ENCODE peak calls at places on chromosomes 2 and 18, in eight cellular contexts. One of them, this sample, is unnamed.

GRCh38 chr18:76838182-76838581 is 15.8 kb downstream of the ZNF236 start:
- DNase-seq in IMR-90: peak; percentile 57
- DNase-seq in upper lobe of left lung: no peak
- DNase-seq in HCT116: no peak
- DNase-seq in stomach: no peak
- DNase-seq in body of pancreas: no peak
- DNase-seq in suprapubic skin: no peak
- DNase-seq in right lobe of liver: no peak
- DNase-seq in this sample: no peak

GRCh38 chr2:144944506-144945230 is 424.7 kb upstream of the ZEB2 start:
- DNase-seq in IMR-90: peak; percentile 56
- DNase-seq in upper lobe of left lung: no peak
- DNase-seq in HCT116: no peak
- DNase-seq in stomach: no peak
- DNase-seq in body of pancreas: no peak
- DNase-seq in suprapubic skin: no peak
- DNase-seq in right lobe of liver: no peak
- DNase-seq in this sample: no peak

GRCh38 chr18:28890796-28891195 is 713.9 kb upstream of the CDH2 start:
- DNase-seq in IMR-90: no peak
- DNase-seq in upper lobe of left lung: no peak
- DNase-seq in HCT116: no peak
- DNase-seq in stomach: no peak
- DNase-seq in body of pancreas: no peak
- DNase-seq in suprapubic skin: no peak
- DNase-seq in right lobe of liver: no peak
- DNase-seq in this sample: no peak

GRCh38 chr2:132517386-132517785 is 100.8 kb downstream of the GPR39 start:
- DNase-seq in IMR-90: no peak
- DNase-seq in upper lobe of left lung: no peak
- DNase-seq in HCT116: no peak
- DNase-seq in stomach: no peak
- DNase-seq in body of pancreas: no peak
- DNase-seq in suprapubic skin: no peak
- DNase-seq in right lobe of liver: no peak
- DNase-seq in this sample: no peak

GRCh38 chr18:26309283-26309682 is 83.0 kb downstream of the TAF4B start:
- DNase-seq in IMR-90: peak; percentile 60
- DNase-seq in upper lobe of left lung: no peak
- DNase-seq in HCT116: no peak
- DNase-seq in stomach: no peak
- DNase-seq in body of pancreas: no peak
- DNase-seq in suprapubic skin: no peak
- DNase-seq in right lobe of liver: no peak
- DNase-seq in this sample: no peak

GRCh38 chr2:165044505-165045303 is 89.4 kb upstream of the SLC38A11 start:
- DNase-seq in IMR-90: no peak
- DNase-seq in upper lobe of left lung: no peak
- DNase-seq in HCT116: no peak
- DNase-seq in stomach: no peak
- DNase-seq in body of pancreas: no peak
- DNase-seq in suprapubic skin: no peak
- DNase-seq in right lobe of liver: no peak
- DNase-seq in this sample: no peak

GRCh38 chr2:240767341-240767740 is 52.7 kb downstream of the KIF1A start:
- DNase-seq in IMR-90: no peak
- DNase-seq in upper lobe of left lung: peak; percentile 59
- DNase-seq in HCT116: no peak
- DNase-seq in stomach: no peak
- DNase-seq in body of pancreas: no peak
- DNase-seq in suprapubic skin: no peak
- DNase-seq in right lobe of liver: no peak
- DNase-seq in this sample: no peak

GRCh38 chr2:38685116-38685735 is 19.3 kb downstream of the GALM start:
- DNase-seq in IMR-90: peak; percentile 41
- DNase-seq in upper lobe of left lung: no peak
- DNase-seq in HCT116: no peak
- DNase-seq in stomach: no peak
- DNase-seq in body of pancreas: peak; percentile 40
- DNase-seq in suprapubic skin: peak; percentile 76
- DNase-seq in right lobe of liver: no peak
- DNase-seq in this sample: no peak

GRCh38 chr2:135124924-135125886 is 73.1 kb downstream of the RAB3GAP1 start:
- DNase-seq in IMR-90: peak; percentile 17
- DNase-seq in upper lobe of left lung: no peak
- DNase-seq in HCT116: peak; percentile 62
- DNase-seq in stomach: no peak
- DNase-seq in body of pancreas: no peak
- DNase-seq in suprapubic skin: no peak
- DNase-seq in right lobe of liver: no peak
- DNase-seq in this sample: no peak

GRCh38 chr2:134074619-134075018 is 179.3 kb upstream of the MGAT5 start:
- DNase-seq in IMR-90: peak; percentile 20
- DNase-seq in upper lobe of left lung: no peak
- DNase-seq in HCT116: no peak
- DNase-seq in stomach: no peak
- DNase-seq in body of pancreas: no peak
- DNase-seq in suprapubic skin: no peak
- DNase-seq in right lobe of liver: no peak
- DNase-seq in this sample: no peak

GRCh38 chr2:78351208-78351607 is 674.3 kb upstream of the REG3G start:
- DNase-seq in IMR-90: no peak
- DNase-seq in upper lobe of left lung: no peak
- DNase-seq in HCT116: no peak
- DNase-seq in stomach: no peak
- DNase-seq in body of pancreas: no peak
- DNase-seq in suprapubic skin: no peak
- DNase-seq in right lobe of liver: no peak
- DNase-seq in this sample: no peak

GRCh38 chr2:215698566-215698965 is 262.7 kb upstream of the FN1 start:
- DNase-seq in IMR-90: peak; percentile 96
- DNase-seq in upper lobe of left lung: no peak
- DNase-seq in HCT116: no peak
- DNase-seq in stomach: no peak
- DNase-seq in body of pancreas: no peak
- DNase-seq in suprapubic skin: no peak
- DNase-seq in right lobe of liver: no peak
- DNase-seq in this sample: no peak

GRCh38 chr2:66553370-66553769 is 118.4 kb downstream of the MEIS1 start:
- DNase-seq in IMR-90: no peak
- DNase-seq in upper lobe of left lung: no peak
- DNase-seq in HCT116: no peak
- DNase-seq in stomach: peak; percentile 60
- DNase-seq in body of pancreas: peak; percentile 78
- DNase-seq in suprapubic skin: no peak
- DNase-seq in right lobe of liver: peak; percentile 79
- DNase-seq in this sample: no peak

GRCh38 chr18:58996131-58996632 is 131.5 kb downstream of the ZNF532 start:
- DNase-seq in IMR-90: peak; percentile 91
- DNase-seq in upper lobe of left lung: no peak
- DNase-seq in HCT116: no peak
- DNase-seq in stomach: no peak
- DNase-seq in body of pancreas: no peak
- DNase-seq in suprapubic skin: no peak
- DNase-seq in right lobe of liver: no peak
- DNase-seq in this sample: no peak

GRCh38 chr2:62415019-62415431 is 91.0 kb downstream of the TMEM17 start:
- DNase-seq in IMR-90: no peak
- DNase-seq in upper lobe of left lung: no peak
- DNase-seq in HCT116: no peak
- DNase-seq in stomach: no peak
- DNase-seq in body of pancreas: no peak
- DNase-seq in suprapubic skin: no peak
- DNase-seq in right lobe of liver: no peak
- DNase-seq in this sample: no peak

GRCh38 chr2:42031783-42032620 is 15.8 kb upstream of the PKDCC start:
- DNase-seq in IMR-90: no peak
- DNase-seq in upper lobe of left lung: no peak
- DNase-seq in HCT116: no peak
- DNase-seq in stomach: no peak
- DNase-seq in body of pancreas: no peak
- DNase-seq in suprapubic skin: no peak
- DNase-seq in right lobe of liver: no peak
- DNase-seq in this sample: no peak

GRCh38 chr2:193695367-193695766 is 1500.6 kb upstream of the TMEFF2 start:
- DNase-seq in IMR-90: no peak
- DNase-seq in upper lobe of left lung: no peak
- DNase-seq in HCT116: peak; percentile 22
- DNase-seq in stomach: no peak
- DNase-seq in body of pancreas: no peak
- DNase-seq in suprapubic skin: no peak
- DNase-seq in right lobe of liver: no peak
- DNase-seq in this sample: no peak
- TF ChIP-seq CTCF in IMR-90: no peak
- TF ChIP-seq CTCF in upper lobe of left lung: no peak
- TF ChIP-seq CTCF in HCT116: peak; percentile 39
- TF ChIP-seq CTCF in stomach: no peak
- TF ChIP-seq CTCF in body of pancreas: no peak
- TF ChIP-seq CTCF in suprapubic skin: no peak
- TF ChIP-seq CTCF in right lobe of liver: no peak
- TF ChIP-seq CTCF in this sample: no peak

DNA sequence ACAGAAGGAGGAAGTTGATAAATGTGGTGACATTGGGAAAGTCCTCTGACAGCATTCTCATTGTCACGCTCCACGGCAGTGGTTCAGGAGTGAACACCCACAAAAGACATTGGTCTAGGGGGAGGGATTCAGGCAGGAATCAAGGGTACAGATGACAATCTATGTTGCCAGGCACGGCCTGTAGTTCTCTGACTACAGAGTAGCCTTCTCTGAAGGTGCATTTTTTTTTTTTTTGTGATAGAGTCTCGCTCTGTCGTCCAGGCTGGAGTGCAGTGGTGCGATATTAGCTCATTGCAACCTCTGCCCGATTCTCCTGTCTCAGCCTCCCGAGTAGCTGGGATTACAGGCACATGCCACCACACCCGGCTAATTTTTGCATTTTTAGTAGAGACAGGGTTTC is 7.4 kb upstream of the MOB1A start:
- DNase-seq in IMR-90: no peak
- DNase-seq in upper lobe of left lung: no peak
- DNase-seq in HCT116: no peak
- DNase-seq in stomach: no peak
- DNase-seq in body of pancreas: no peak
- DNase-seq in suprapubic skin: no peak
- DNase-seq in right lobe of liver: peak; percentile 31
- DNase-seq in this sample: no peak
- TF ChIP-seq POLR2A in IMR-90: no peak
- TF ChIP-seq POLR2A in upper lobe of left lung: no peak
- TF ChIP-seq POLR2A in HCT116: no peak
- TF ChIP-seq POLR2A in stomach: no peak
- TF ChIP-seq POLR2A in body of pancreas: peak; percentile 8
- TF ChIP-seq POLR2A in suprapubic skin: no peak
- TF ChIP-seq POLR2A in right lobe of liver: no peak
- TF ChIP-seq POLR2A in this sample: no peak

GRCh38 chr2:68372435-68372834 is 7.4 kb downstream of the PLEK start:
- DNase-seq in IMR-90: no peak
- DNase-seq in upper lobe of left lung: no peak
- DNase-seq in HCT116: no peak
- DNase-seq in stomach: no peak
- DNase-seq in body of pancreas: no peak
- DNase-seq in suprapubic skin: no peak
- DNase-seq in right lobe of liver: no peak
- DNase-seq in this sample: no peak

GRCh38 chr2:68375522-68376040 is 10.5 kb downstream of the PLEK start:
- DNase-seq in IMR-90: no peak
- DNase-seq in upper lobe of left lung: no peak
- DNase-seq in HCT116: no peak
- DNase-seq in stomach: no peak
- DNase-seq in body of pancreas: no peak
- DNase-seq in suprapubic skin: no peak
- DNase-seq in right lobe of liver: no peak
- DNase-seq in this sample: no peak

GRCh38 chr2:68371138-68371537 is 6.1 kb downstream of the PLEK start:
- DNase-seq in IMR-90: no peak
- DNase-seq in upper lobe of left lung: no peak
- DNase-seq in HCT116: no peak
- DNase-seq in stomach: no peak
- DNase-seq in body of pancreas: no peak
- DNase-seq in suprapubic skin: no peak
- DNase-seq in right lobe of liver: no peak
- DNase-seq in this sample: no peak

GRCh38 chr2:68371581-68371980 is 6.5 kb downstream of the PLEK start:
- DNase-seq in IMR-90: no peak
- DNase-seq in upper lobe of left lung: no peak
- DNase-seq in HCT116: no peak
- DNase-seq in stomach: no peak
- DNase-seq in body of pancreas: no peak
- DNase-seq in suprapubic skin: no peak
- DNase-seq in right lobe of liver: no peak
- DNase-seq in this sample: no peak

GRCh38 chr2:68374184-68374583 is 9.1 kb downstream of the PLEK start:
- DNase-seq in IMR-90: no peak
- DNase-seq in upper lobe of left lung: no peak
- DNase-seq in HCT116: no peak
- DNase-seq in stomach: no peak
- DNase-seq in body of pancreas: no peak
- DNase-seq in suprapubic skin: no peak
- DNase-seq in right lobe of liver: no peak
- DNase-seq in this sample: no peak
- H3K27ac ChIP-seq in IMR-90: no peak overlapping the region
- H3K27ac ChIP-seq in upper lobe of left lung: no peak overlapping the region
- H3K27ac ChIP-seq in HCT116: no peak overlapping the region
- H3K27ac ChIP-seq in stomach: no peak overlapping the region
- H3K27ac ChIP-seq in body of pancreas: no peak overlapping the region
- H3K27ac ChIP-seq in suprapubic skin: no peak overlapping the region
- H3K27ac ChIP-seq in right lobe of liver: no peak overlapping the region
- H3K27ac ChIP-seq in this sample: no peak overlapping the region

GRCh38 chr2:208627110-208627884 is 220.7 kb downstream of the PTH2R start:
- DNase-seq in IMR-90: no peak
- DNase-seq in upper lobe of left lung: no peak
- DNase-seq in HCT116: no peak
- DNase-seq in stomach: no peak
- DNase-seq in body of pancreas: no peak
- DNase-seq in suprapubic skin: no peak
- DNase-seq in right lobe of liver: no peak
- DNase-seq in this sample: no peak
- TF ChIP-seq CTCF in IMR-90: no peak
- TF ChIP-seq CTCF in upper lobe of left lung: no peak
- TF ChIP-seq CTCF in HCT116: no peak
- TF ChIP-seq CTCF in stomach: no peak
- TF ChIP-seq CTCF in body of pancreas: no peak
- TF ChIP-seq CTCF in suprapubic skin: no peak
- TF ChIP-seq CTCF in right lobe of liver: no peak
- TF ChIP-seq CTCF in this sample: no peak